ENCODE peak calls at places on chromosome 16, in ten cellular contexts. Q, V, X, G, K, B, I, J, S and Y are unnamed samples.

GRCh38 chr16:71867934-71868333 is 16.0 kb downstream of the ZNF821 start:
- DNase-seq in Q (no peak), V (no peak), X (no peak), G (no peak), K (no peak), B (no peak), I (no peak), J (no peak), S (no peak), Y (no peak)

GRCh38 chr16:8678068-8678927 is 3.9 kb downstream of the ABAT start:
- DNase-seq in Q (peak; percentile 90), V (no peak), X (no peak), G (no peak), K (peak; percentile 80), B (peak; percentile 65), I (no peak), J (no peak), S (no peak), Y (no peak)

GRCh38 chr16:79993810-79994209 is 393.3 kb upstream of the MAF start:
- DNase-seq in Q (no peak), V (no peak), X (no peak), G (no peak), K (no peak), B (no peak), I (no peak), J (no peak), S (no peak), Y (no peak)

GRCh38 chr16:1772362-1772907 is at the start of gene EME2:
- DNase-seq in Q (no peak), V (no peak), X (peak; percentile 37), G (no peak), K (peak; percentile 33), B (peak; percentile 33), I (peak; percentile 72), J (peak; percentile 55), S (peak; percentile 27), Y (no peak)

GRCh38 chr16:67781548-67781921 is 24.8 kb downstream of the RANBP10 start:
- DNase-seq in Q (no peak), V (no peak), X (no peak), G (no peak), K (no peak), B (no peak), I (peak; percentile 55), J (no peak), S (no peak), Y (no peak)

GRCh38 chr16:51392651-51393187 is 241.6 kb upstream of the SALL1 start:
- DNase-seq in Q (no peak), V (no peak), X (no peak), G (no peak), K (peak; percentile 85), B (peak; percentile 98), I (no peak), J (no peak), S (no peak), Y (no peak)

GRCh38 chr16:12339686-12340085 is 363.2 kb downstream of the SNX29 start:
- DNase-seq in Q (no peak), V (no peak), X (no peak), G (no peak), K (peak; percentile 65), B (peak; percentile 74), I (no peak), J (no peak), S (no peak), Y (no peak)

GRCh38 chr16:73025506-73026131 is 22.3 kb downstream of the ZFHX3 start:
- DNase-seq in Q (no peak), V (no peak), X (no peak), G (no peak), K (no peak), B (peak; percentile 42), I (no peak), J (no peak), S (no peak), Y (no peak)

GRCh38 chr16:63613701-63614100 is 1508.2 kb downstream of the CDH11 start:
- DNase-seq in Q (peak; percentile 26), V (peak; percentile 26), X (no peak), G (no peak), K (peak; percentile 4), B (no peak), I (no peak), J (no peak), S (no peak), Y (no peak)

GRCh38 chr16:77213542-77214108 is 14.4 kb downstream of the SYCE1L start:
- DNase-seq in Q (peak; percentile 91), V (peak; percentile 92), X (no peak), G (no peak), K (peak; percentile 86), B (peak; percentile 97), I (no peak), J (no peak), S (peak; percentile 32), Y (no peak)

GRCh38 chr16:57815987-57816745 is 13.9 kb upstream of the KIFC3 start:
- DNase-seq in Q (peak; percentile 93), V (peak; percentile 78), X (peak; percentile 23), G (peak; percentile 91), K (peak; percentile 93), B (peak; percentile 91), I (peak; percentile 34), J (no peak), S (peak; percentile 93), Y (no peak)

GRCh38 chr16:75483222-75483621 is 12.0 kb downstream of the CHST6 start:
- DNase-seq in Q (peak; percentile 93), V (peak; percentile 46), X (no peak), G (peak; percentile 23), K (peak; percentile 43), B (no peak), I (no peak), J (no peak), S (peak; percentile 72), Y (no peak)